ENCODE peak calls at places on chromosome 17, in five cellular contexts. One of them, this sample, is unnamed.

GRCh38 chr17:28118362-28118761 is 75.9 kb downstream of the NLK start:
- DNase-seq in choroid plexus epithelial cell: no peak
- DNase-seq in nephron progenitor cell: no peak
- DNase-seq in PC-3: no peak
- DNase-seq in mucosa of descending colon: no peak
- DNase-seq in this sample: no peak

GRCh38 chr17:47982091-47982617 is 11.2 kb downstream of the CDK5RAP3 start:
- DNase-seq in nephron progenitor cell: no peak
- DNase-seq in PC-3: no peak
- DNase-seq in choroid plexus epithelial cell: no peak
- DNase-seq in mucosa of descending colon: no peak
- DNase-seq in this sample: no peak

GRCh38 chr17:45230410-45230786 is 8.7 kb downstream of the FMNL1 start:
- DNase-seq in mucosa of descending colon: no peak
- DNase-seq in nephron progenitor cell: no peak
- DNase-seq in choroid plexus epithelial cell: no peak
- DNase-seq in PC-3: no peak
- DNase-seq in this sample: no peak

GRCh38 chr17:57463103-57463885 is 207.0 kb downstream of the MSI2 start:
- DNase-seq in mucosa of descending colon: no peak
- DNase-seq in nephron progenitor cell: no peak
- DNase-seq in choroid plexus epithelial cell: peak; percentile 80
- DNase-seq in PC-3: peak; percentile 73
- DNase-seq in this sample: no peak

GRCh38 chr17:13114601-13115024 is 96.8 kb upstream of the ELAC2 start:
- DNase-seq in PC-3: peak; percentile 71
- DNase-seq in nephron progenitor cell: peak; percentile 68
- DNase-seq in mucosa of descending colon: peak; percentile 43
- DNase-seq in choroid plexus epithelial cell: peak; percentile 63
- DNase-seq in this sample: no peak

GRCh38 chr17:39997543-39997942 is 16.9 kb downstream of the PSMD3 start:
- DNase-seq in mucosa of descending colon: no peak
- DNase-seq in choroid plexus epithelial cell: no peak
- DNase-seq in nephron progenitor cell: no peak
- DNase-seq in PC-3: no peak
- DNase-seq in this sample: no peak

GRCh38 chr17:31722251-31723056 is 136.6 kb downstream of the COPRS start:
- DNase-seq in nephron progenitor cell: no peak
- DNase-seq in mucosa of descending colon: no peak
- DNase-seq in choroid plexus epithelial cell: peak; percentile 66
- DNase-seq in PC-3: no peak
- DNase-seq in this sample: no peak

GRCh38 chr17:34420254-34420766 is 57.3 kb upstream of the CCL1 start:
- DNase-seq in mucosa of descending colon: peak; percentile 81
- DNase-seq in choroid plexus epithelial cell: peak; percentile 72
- DNase-seq in PC-3: peak; percentile 68
- DNase-seq in nephron progenitor cell: peak; percentile 78
- DNase-seq in this sample: no peak

GRCh38 chr17:55089955-55090573 is 121.5 kb downstream of the STXBP4 start:
- DNase-seq in PC-3: peak; percentile 82
- DNase-seq in choroid plexus epithelial cell: peak; percentile 28
- DNase-seq in nephron progenitor cell: no peak
- DNase-seq in mucosa of descending colon: no peak
- DNase-seq in this sample: no peak

GRCh38 chr17:70059649-70060048 is 15.4 kb upstream of the KCNJ16 start:
- DNase-seq in mucosa of descending colon: no peak
- DNase-seq in nephron progenitor cell: no peak
- DNase-seq in PC-3: no peak
- DNase-seq in choroid plexus epithelial cell: no peak
- DNase-seq in this sample: no peak

GRCh38 chr17:70871180-70871818 is 702.0 kb downstream of the KCNJ2 start:
- DNase-seq in nephron progenitor cell: no peak
- DNase-seq in choroid plexus epithelial cell: no peak
- DNase-seq in mucosa of descending colon: no peak
- DNase-seq in PC-3: no peak
- DNase-seq in this sample: no peak

GRCh38 chr17:57486416-57486815 is 230.1 kb downstream of the MSI2 start:
- DNase-seq in mucosa of descending colon: no peak
- DNase-seq in choroid plexus epithelial cell: peak; percentile 31
- DNase-seq in nephron progenitor cell: no peak
- DNase-seq in PC-3: no peak
- DNase-seq in this sample: no peak

GRCh38 chr17:17868637-17869522 is 32.1 kb upstream of the SREBF1 start:
- DNase-seq in PC-3: no peak
- DNase-seq in nephron progenitor cell: no peak
- DNase-seq in choroid plexus epithelial cell: peak; percentile 49
- DNase-seq in mucosa of descending colon: no peak
- DNase-seq in this sample: no peak

GRCh38 chr17:57908278-57908677 is 46.9 kb downstream of the CUEDC1 start:
- DNase-seq in mucosa of descending colon: no peak
- DNase-seq in PC-3: no peak
- DNase-seq in nephron progenitor cell: no peak
- DNase-seq in choroid plexus epithelial cell: no peak
- DNase-seq in this sample: no peak

GRCh38 chr17:42378597-42379594 is 9.3 kb downstream of the STAT3 start:
- DNase-seq in mucosa of descending colon: peak; percentile 38
- DNase-seq in nephron progenitor cell: no peak
- DNase-seq in choroid plexus epithelial cell: no peak
- DNase-seq in PC-3: no peak
- DNase-seq in this sample: no peak

GRCh38 chr17:4420692-4421131 is 13.0 kb upstream of the SPNS3 start:
- DNase-seq in mucosa of descending colon: peak; percentile 71
- DNase-seq in PC-3: peak; percentile 74
- DNase-seq in nephron progenitor cell: peak; percentile 62
- DNase-seq in choroid plexus epithelial cell: peak; percentile 85
- DNase-seq in this sample: no peak

GRCh38 chr17:36730095-36730808 is 128.9 kb downstream of the MRM1 start:
- DNase-seq in PC-3: no peak
- DNase-seq in choroid plexus epithelial cell: no peak
- DNase-seq in mucosa of descending colon: no peak
- DNase-seq in nephron progenitor cell: no peak
- DNase-seq in this sample: no peak

GRCh38 chr17:52986056-52986662 is 827.6 kb upstream of the CA10 start:
- DNase-seq in choroid plexus epithelial cell: no peak
- DNase-seq in mucosa of descending colon: no peak
- DNase-seq in nephron progenitor cell: no peak
- DNase-seq in PC-3: no peak
- DNase-seq in this sample: no peak

DNA sequence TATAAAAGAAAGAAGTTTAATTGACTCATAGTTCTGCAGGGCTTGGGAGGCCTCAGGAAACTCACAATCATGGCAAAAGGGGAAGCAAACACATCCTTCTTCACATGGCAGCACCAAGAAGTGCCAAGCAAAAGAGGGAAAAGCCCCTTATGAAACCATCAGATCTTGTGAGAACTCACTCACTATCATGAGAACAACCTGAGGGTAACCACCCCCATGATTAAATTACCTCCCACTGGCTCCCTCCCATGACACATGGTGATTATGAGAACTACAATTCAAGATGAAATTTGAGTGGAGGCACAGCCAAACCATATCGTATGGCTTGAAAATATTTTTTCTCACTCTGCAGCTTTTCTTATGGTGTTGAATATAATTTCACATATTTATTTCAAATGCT is 151.7 kb downstream of the ANKFN1 start:
- DNase-seq in choroid plexus epithelial cell: no peak
- DNase-seq in PC-3: peak; percentile 11
- DNase-seq in mucosa of descending colon: no peak
- DNase-seq in nephron progenitor cell: no peak
- DNase-seq in this sample: no peak
- TF ChIP-seq CTCF in choroid plexus epithelial cell: no peak
- TF ChIP-seq CTCF in PC-3: no peak
- TF ChIP-seq CTCF in mucosa of descending colon: no peak
- TF ChIP-seq CTCF in nephron progenitor cell: no peak
- TF ChIP-seq CTCF in this sample: no peak

GRCh38 chr17:41324180-41325075 is 8.9 kb upstream of the KRTAP17-1 start:
- DNase-seq in PC-3: peak; percentile 56
- DNase-seq in nephron progenitor cell: no peak
- DNase-seq in mucosa of descending colon: peak; percentile 41
- DNase-seq in choroid plexus epithelial cell: peak; percentile 37
- DNase-seq in this sample: no peak
- TF ChIP-seq CTCF in PC-3: peak; percentile 66
- TF ChIP-seq CTCF in nephron progenitor cell: peak; percentile 8
- TF ChIP-seq CTCF in mucosa of descending colon: no peak
- TF ChIP-seq CTCF in choroid plexus epithelial cell: peak; percentile 53
- TF ChIP-seq CTCF in this sample: peak; percentile 55

GRCh38 chr17:49841548-49841947 is 6.3 kb downstream of the TAC4 start:
- DNase-seq in choroid plexus epithelial cell: no peak
- DNase-seq in PC-3: no peak
- DNase-seq in mucosa of descending colon: no peak
- DNase-seq in nephron progenitor cell: no peak
- DNase-seq in this sample: no peak
- TF ChIP-seq CTCF in choroid plexus epithelial cell: peak; percentile 25
- TF ChIP-seq CTCF in PC-3: peak; percentile 42
- TF ChIP-seq CTCF in mucosa of descending colon: no peak
- TF ChIP-seq CTCF in nephron progenitor cell: no peak
- TF ChIP-seq CTCF in this sample: peak; percentile 21

GRCh38 chr17:6430769-6431168 is 4.2 kb downstream of the AIPL1 start:
- DNase-seq in mucosa of descending colon: no peak
- DNase-seq in nephron progenitor cell: no peak
- DNase-seq in choroid plexus epithelial cell: no peak
- DNase-seq in PC-3: no peak
- DNase-seq in this sample: no peak
- TF ChIP-seq CTCF in mucosa of descending colon: no peak
- TF ChIP-seq CTCF in nephron progenitor cell: no peak
- TF ChIP-seq CTCF in choroid plexus epithelial cell: peak; percentile 52
- TF ChIP-seq CTCF in PC-3: peak; percentile 46
- TF ChIP-seq CTCF in this sample: peak; percentile 61

GRCh38 chr17:79108870-79109269 is 34.2 kb downstream of the ENGASE start:
- DNase-seq in choroid plexus epithelial cell: no peak
- DNase-seq in nephron progenitor cell: no peak
- DNase-seq in PC-3: no peak
- DNase-seq in mucosa of descending colon: no peak
- DNase-seq in this sample: no peak

GRCh38 chr17:79108232-79108850 is 33.7 kb downstream of the ENGASE start:
- DNase-seq in choroid plexus epithelial cell: no peak
- DNase-seq in nephron progenitor cell: no peak
- DNase-seq in mucosa of descending colon: no peak
- DNase-seq in PC-3: no peak
- DNase-seq in this sample: no peak

GRCh38 chr17:79107499-79108231 is 33.0 kb downstream of the ENGASE start:
- DNase-seq in choroid plexus epithelial cell: no peak
- DNase-seq in nephron progenitor cell: no peak
- DNase-seq in mucosa of descending colon: no peak
- DNase-seq in PC-3: no peak
- DNase-seq in this sample: no peak

GRCh38 chr17:79111097-79111496 is 36.5 kb downstream of the ENGASE start:
- DNase-seq in nephron progenitor cell: no peak
- DNase-seq in PC-3: no peak
- DNase-seq in choroid plexus epithelial cell: no peak
- DNase-seq in mucosa of descending colon: no peak
- DNase-seq in this sample: no peak

DNA sequence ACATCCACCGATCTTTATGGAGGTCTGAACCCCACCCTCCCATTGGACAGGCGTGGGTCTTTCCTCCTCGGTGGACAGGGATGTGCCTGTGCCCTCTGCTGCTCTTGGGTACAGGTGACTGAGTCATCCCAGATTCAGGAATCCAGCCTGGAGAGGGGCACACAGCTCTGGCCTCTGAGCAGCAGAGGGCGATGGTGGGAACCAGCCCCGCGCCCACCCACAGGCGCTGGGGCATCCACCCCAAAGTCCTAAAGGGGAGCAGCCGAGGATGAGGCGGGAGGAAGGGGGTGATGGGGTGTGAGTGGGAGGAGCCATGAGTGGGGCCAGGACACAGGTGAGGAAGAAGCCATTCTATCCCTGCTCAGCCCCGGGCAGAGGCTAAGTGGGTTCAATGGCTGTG is 35.0 kb downstream of the ENGASE start:
- DNase-seq in choroid plexus epithelial cell: no peak
- DNase-seq in PC-3: peak; percentile 20
- DNase-seq in mucosa of descending colon: no peak
- DNase-seq in nephron progenitor cell: no peak
- DNase-seq in this sample: no peak
- TF ChIP-seq CTCF in choroid plexus epithelial cell: peak; percentile 17
- TF ChIP-seq CTCF in PC-3: peak; percentile 66
- TF ChIP-seq CTCF in mucosa of descending colon: no peak
- TF ChIP-seq CTCF in nephron progenitor cell: no peak
- TF ChIP-seq CTCF in this sample: peak; percentile 49

This sample was measured in chondrocyte.